ENCODE peak calls at places on chromosomes 2 and 18, in five cellular contexts. One of them, this sample, is unnamed.

GRCh38 chr2:186748354-186748753 is 54.5 kb downstream of the FAM171B start:
- DNase-seq in HEK293T: no peak
- DNase-seq in HepG2: no peak
- DNase-seq in K562: no peak
- DNase-seq in GM12878: no peak
- DNase-seq in this sample: peak

GRCh38 chr2:65057391-65058052 is 1.3 kb downstream of the CEP68 start:
- DNase-seq in HEK293T: no peak
- DNase-seq in HepG2: peak
- DNase-seq in GM12878: peak
- DNase-seq in K562: no peak
- DNase-seq in this sample: no peak

GRCh38 chr2:190407662-190408537 is at the start of gene MFSD6:
- DNase-seq in HepG2: no peak
- DNase-seq in HEK293T: peak
- DNase-seq in K562: peak
- DNase-seq in GM12878: no peak
- DNase-seq in this sample: peak

GRCh38 chr2:71452565-71452964 is 796 bp upstream of the DYSF start:
- DNase-seq in HepG2: no peak
- DNase-seq in HEK293T: peak
- DNase-seq in GM12878: no peak
- DNase-seq in K562: peak
- DNase-seq in this sample: no peak

GRCh38 chr2:239400000-239400831 is 604 bp downstream of the HDAC4 start:
- DNase-seq in GM12878: no peak
- DNase-seq in K562: peak
- DNase-seq in HepG2: peak
- DNase-seq in HEK293T: peak
- DNase-seq in this sample: peak

GRCh38 chr2:174686430-174686829 is 77.8 kb downstream of the CHRNA1 start:
- DNase-seq in K562: no peak
- DNase-seq in HEK293T: no peak
- DNase-seq in HepG2: no peak
- DNase-seq in GM12878: no peak
- DNase-seq in this sample: no peak

GRCh38 chr2:28357948-28358667 is 34.5 kb upstream of the FOSL2 start:
- DNase-seq in HEK293T: no peak
- DNase-seq in K562: no peak
- DNase-seq in GM12878: no peak
- DNase-seq in HepG2: no peak
- DNase-seq in this sample: no peak

GRCh38 chr18:9082763-9083510 is 19.6 kb upstream of the NDUFV2 start:
- DNase-seq in K562: no peak
- DNase-seq in HepG2: no peak
- DNase-seq in GM12878: peak
- DNase-seq in HEK293T: no peak
- DNase-seq in this sample: no peak

GRCh38 chr18:29123706-29124530 is 947.0 kb upstream of the CDH2 start:
- DNase-seq in GM12878: no peak
- DNase-seq in HepG2: no peak
- DNase-seq in HEK293T: no peak
- DNase-seq in K562: no peak
- DNase-seq in this sample: no peak

GRCh38 chr2:196247114-196247978 is 76.0 kb upstream of the STK17B start:
- DNase-seq in K562: no peak
- DNase-seq in HepG2: no peak
- DNase-seq in HEK293T: no peak
- DNase-seq in GM12878: no peak
- DNase-seq in this sample: no peak

GRCh38 chr2:46227022-46227421 is 70.2 kb upstream of the EPAS1 start:
- DNase-seq in GM12878: no peak
- DNase-seq in HEK293T: no peak
- DNase-seq in K562: no peak
- DNase-seq in HepG2: no peak
- DNase-seq in this sample: no peak

GRCh38 chr18:58863539-58864145 is 1.0 kb upstream of the ZNF532 start:
- DNase-seq in K562: no peak
- DNase-seq in GM12878: no peak
- DNase-seq in HEK293T: no peak
- DNase-seq in HepG2: no peak
- DNase-seq in this sample: peak

GRCh38 chr2:11829324-11829946 is 83.0 kb downstream of the LPIN1 start:
- DNase-seq in HepG2: peak
- DNase-seq in HEK293T: peak
- DNase-seq in GM12878: peak
- DNase-seq in K562: peak
- DNase-seq in this sample: peak

GRCh38 chr18:23752796-23753195 is 63.5 kb downstream of the LAMA3 start:
- DNase-seq in K562: no peak
- DNase-seq in HepG2: no peak
- DNase-seq in GM12878: no peak
- DNase-seq in HEK293T: no peak
- DNase-seq in this sample: no peak

GRCh38 chr2:12087671-12088380 is 341.4 kb downstream of the LPIN1 start:
- DNase-seq in K562: no peak
- DNase-seq in GM12878: no peak
- DNase-seq in HEK293T: no peak
- DNase-seq in HepG2: no peak
- DNase-seq in this sample: no peak

GRCh38 chr2:25615920-25616319 is 57.5 kb downstream of the DTNB start:
- DNase-seq in HepG2: no peak
- DNase-seq in K562: no peak
- DNase-seq in HEK293T: no peak
- DNase-seq in GM12878: no peak
- DNase-seq in this sample: no peak

GRCh38 chr2:37389984-37390765 is 45.7 kb downstream of the QPCT start:
- DNase-seq in HEK293T: no peak
- DNase-seq in HepG2: peak
- DNase-seq in K562: peak
- DNase-seq in GM12878: peak
- DNase-seq in this sample: no peak

GRCh38 chr18:67386028-67386427 is 130.5 kb downstream of the DSEL start:
- DNase-seq in GM12878: no peak
- DNase-seq in K562: no peak
- DNase-seq in HEK293T: no peak
- DNase-seq in HepG2: peak
- DNase-seq in this sample: no peak

GRCh38 chr2:120287183-120288015 is 34.7 kb downstream of the RALB start:
- DNase-seq in GM12878: peak
- DNase-seq in HepG2: no peak
- DNase-seq in K562: no peak
- DNase-seq in HEK293T: no peak
- DNase-seq in this sample: no peak

GRCh38 chr18:12377556-12378553 is 828 bp upstream of the AFG3L2 start:
- DNase-seq in HEK293T: no peak
- DNase-seq in K562: no peak
- DNase-seq in HepG2: no peak
- DNase-seq in GM12878: no peak
- DNase-seq in this sample: no peak

GRCh38 chr2:146665801-146666200 is 1179.0 kb upstream of the ACVR2A start:
- DNase-seq in HepG2: no peak
- DNase-seq in GM12878: no peak
- DNase-seq in HEK293T: no peak
- DNase-seq in K562: no peak
- DNase-seq in this sample: no peak

GRCh38 chr2:173898996-173899395 is 66.2 kb downstream of the SP3 start:
- DNase-seq in GM12878: peak
- DNase-seq in K562: no peak
- DNase-seq in HepG2: no peak
- DNase-seq in HEK293T: no peak
- DNase-seq in this sample: no peak

GRCh38 chr2:45330617-45331016 is 280.4 kb downstream of the SRBD1 start:
- DNase-seq in HepG2: peak
- DNase-seq in GM12878: no peak
- DNase-seq in K562: no peak
- DNase-seq in HEK293T: no peak
- DNase-seq in this sample: no peak

GRCh38 chr2:59896499-59896898 is 657.0 kb downstream of the BCL11A start:
- DNase-seq in HepG2: no peak
- DNase-seq in GM12878: no peak
- DNase-seq in K562: no peak
- DNase-seq in HEK293T: no peak
- DNase-seq in this sample: no peak

GRCh38 chr2:122523143-122523542 is 767.7 kb downstream of the TSN start:
- DNase-seq in GM12878: no peak
- DNase-seq in HepG2: no peak
- DNase-seq in K562: no peak
- DNase-seq in HEK293T: no peak
- DNase-seq in this sample: no peak

GRCh38 chr2:207491954-207492353 is 37.8 kb upstream of the CREB1 start:
- DNase-seq in HepG2: no peak
- DNase-seq in K562: no peak
- DNase-seq in GM12878: no peak
- DNase-seq in HEK293T: no peak
- DNase-seq in this sample: no peak

GRCh38 chr2:15092691-15093090 is 460.2 kb downstream of the LRATD1 start:
- DNase-seq in GM12878: no peak
- DNase-seq in HEK293T: no peak
- DNase-seq in K562: no peak
- DNase-seq in HepG2: no peak
- DNase-seq in this sample: no peak

GRCh38 chr2:64866797-64867196 is 122.4 kb upstream of the SLC1A4 start:
- DNase-seq in GM12878: no peak
- DNase-seq in K562: no peak
- DNase-seq in HepG2: no peak
- DNase-seq in HEK293T: no peak
- DNase-seq in this sample: no peak

GRCh38 chr2:37168217-37168981 is 11.6 kb upstream of the EIF2AK2 start:
- DNase-seq in HEK293T: peak
- DNase-seq in HepG2: peak
- DNase-seq in GM12878: no peak
- DNase-seq in K562: peak
- DNase-seq in this sample: peak

GRCh38 chr18:69402219-69402989 is 1.7 kb downstream of the DOK6 start:
- DNase-seq in HepG2: peak
- DNase-seq in HEK293T: no peak
- DNase-seq in GM12878: no peak
- DNase-seq in K562: no peak
- DNase-seq in this sample: no peak

GRCh38 chr2:1860931-1861330 is 116.6 kb upstream of the PXDN start:
- DNase-seq in GM12878: no peak
- DNase-seq in HEK293T: no peak
- DNase-seq in HepG2: no peak
- DNase-seq in K562: no peak
- DNase-seq in this sample: no peak

GRCh38 chr2:100956081-100956480 is 46.0 kb upstream of the RPL31 start:
- DNase-seq in K562: no peak
- DNase-seq in HepG2: no peak
- DNase-seq in HEK293T: no peak
- DNase-seq in GM12878: no peak
- DNase-seq in this sample: no peak

GRCh38 chr2:222569826-222570225 is 86.1 kb downstream of the FARSB start:
- DNase-seq in K562: no peak
- DNase-seq in HepG2: no peak
- DNase-seq in GM12878: no peak
- DNase-seq in HEK293T: no peak
- DNase-seq in this sample: no peak

GRCh38 chr18:40687401-40687800 is 1267.6 kb upstream of the PIK3C3 start:
- DNase-seq in GM12878: no peak
- DNase-seq in HepG2: no peak
- DNase-seq in K562: no peak
- DNase-seq in HEK293T: no peak
- DNase-seq in this sample: no peak

GRCh38 chr2:47086571-47086970 is 68.5 kb downstream of the STPG4 start:
- DNase-seq in K562: no peak
- DNase-seq in GM12878: no peak
- DNase-seq in HepG2: no peak
- DNase-seq in HEK293T: no peak
- DNase-seq in this sample: peak

DNA sequence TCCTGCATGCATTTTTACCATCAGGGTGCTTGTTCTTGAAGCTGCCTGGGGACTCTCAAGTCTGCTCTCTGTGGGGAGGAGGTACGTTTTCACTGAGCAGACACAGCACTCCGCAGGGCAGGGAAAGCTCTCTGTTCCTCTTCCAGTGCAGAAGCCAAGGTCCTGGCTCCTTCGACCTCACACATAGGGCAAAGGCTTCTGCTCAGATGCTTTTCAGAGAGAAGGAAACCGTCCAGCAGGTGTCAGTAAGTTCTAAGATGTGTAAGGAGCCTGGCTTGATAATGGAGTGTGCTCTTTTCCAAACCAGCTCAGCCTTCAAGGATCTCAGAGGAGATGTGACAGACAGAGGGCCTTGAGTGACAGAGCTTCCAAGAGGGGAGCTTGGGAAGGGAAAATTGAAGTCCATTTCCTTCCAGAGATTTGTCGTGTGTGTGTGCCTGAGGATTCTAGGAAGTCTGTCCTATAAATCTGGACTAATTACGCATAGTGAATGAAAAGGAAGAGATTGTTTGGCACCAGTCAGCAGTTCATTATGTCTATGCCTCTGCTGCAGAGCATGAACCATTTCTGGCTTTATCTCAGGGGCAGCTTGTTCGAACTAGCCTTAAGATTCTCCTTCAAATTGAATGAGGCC is 67.4 kb upstream of the UPP2 start:
- DNase-seq in K562: peak
- DNase-seq in GM12878: no peak
- DNase-seq in HEK293T: peak
- DNase-seq in HepG2: peak
- DNase-seq in this sample: peak
- TF ChIP-seq FOXM1 in K562: no peak
- TF ChIP-seq FOXM1 in GM12878: no peak
- TF ChIP-seq FOXM1 in HEK293T: no peak
- TF ChIP-seq FOXM1 in HepG2: no peak
- TF ChIP-seq FOXM1 in this sample: no peak

DNA sequence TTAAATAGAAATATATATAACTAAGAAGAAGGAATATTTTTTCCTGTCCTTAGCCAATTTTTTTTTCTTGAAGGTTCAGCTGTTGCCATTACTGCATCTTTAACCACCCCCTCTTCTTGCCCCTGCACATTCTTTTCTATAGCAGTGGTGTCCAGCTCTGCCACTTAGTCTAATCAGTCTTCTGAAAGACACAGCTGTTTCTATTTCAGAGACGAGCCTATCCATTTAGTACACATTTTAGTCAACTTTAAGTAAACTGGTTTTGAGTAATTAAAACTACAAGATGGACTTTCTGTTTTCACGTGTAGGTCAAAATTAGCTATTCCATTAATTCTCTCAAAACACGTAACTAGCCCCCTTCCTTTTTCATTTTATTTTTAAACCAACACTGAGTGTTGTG is 21.0 kb downstream of the SPOPL start:
- DNase-seq in HEK293T: no peak
- DNase-seq in HepG2: no peak
- DNase-seq in GM12878: no peak
- DNase-seq in K562: no peak
- DNase-seq in this sample: no peak
- TF ChIP-seq FOXM1 in HEK293T: no peak
- TF ChIP-seq FOXM1 in HepG2: no peak
- TF ChIP-seq FOXM1 in GM12878: peak
- TF ChIP-seq FOXM1 in K562: no peak
- TF ChIP-seq FOXM1 in this sample: no peak

GRCh38 chr2:53600835-53601234 is 166.8 kb upstream of the CHAC2 start:
- DNase-seq in GM12878: no peak
- DNase-seq in K562: no peak
- DNase-seq in HEK293T: no peak
- DNase-seq in HepG2: no peak
- DNase-seq in this sample: no peak
- TF ChIP-seq FOXM1 in GM12878: no peak
- TF ChIP-seq FOXM1 in K562: no peak
- TF ChIP-seq FOXM1 in HEK293T: no peak
- TF ChIP-seq FOXM1 in HepG2: no peak
- TF ChIP-seq FOXM1 in this sample: no peak

GRCh38 chr2:152028182-152028862 is 70.5 kb downstream of the CACNB4 start:
- DNase-seq in K562: no peak
- DNase-seq in GM12878: no peak
- DNase-seq in HEK293T: no peak
- DNase-seq in HepG2: no peak
- DNase-seq in this sample: no peak
- TF ChIP-seq FOXM1 in K562: no peak
- TF ChIP-seq FOXM1 in GM12878: no peak
- TF ChIP-seq FOXM1 in HEK293T: no peak
- TF ChIP-seq FOXM1 in HepG2: no peak
- TF ChIP-seq FOXM1 in this sample: no peak